ENCODE peak calls at places on chromosomes 7 and 10, in four cellular contexts. R is T-helper 17 cell, O is Kasumi-1, G is NCI-H1105 treated with DMSO at 0.1 percent for 48 hours. S is an unnamed sample.

GRCh38 chr10:98323221-98324164 is 55.5 kb upstream of the LOXL4 start:
- DNase-seq in R (no peak), O (peak; percentile 97), G (peak; percentile 45), S (no peak)

GRCh38 chr10:119441151-119441821 is 101.2 kb downstream of the RGS10 start:
- DNase-seq in R (no peak), O (no peak), G (no peak), S (no peak)

GRCh38 chr7:139109188-139109982 is at the start of gene ZC3HAV1:
- DNase-seq in R (peak; percentile 79), O (peak; percentile 98), G (peak; percentile 78), S (peak; percentile 71)

GRCh38 chr10:122561212-122561611 is 658 bp downstream of the DMBT1 start:
- DNase-seq in R (no peak), O (no peak), G (no peak), S (no peak)

GRCh38 chr7:149725426-149725821 is 48.0 kb downstream of the ZNF467 start:
- DNase-seq in R (no peak), O (peak; percentile 51), G (no peak), S (no peak)

GRCh38 chr10:103763374-103764202 is 91.8 kb downstream of the SH3PXD2A start:
- DNase-seq in R (no peak), O (peak; percentile 97), G (no peak), S (no peak)

GRCh38 chr10:6025683-6026225 is 36.4 kb downstream of the IL2RA start:
- DNase-seq in R (no peak), O (no peak), G (no peak), S (no peak)

GRCh38 chr10:35778344-35778743 is 136.2 kb upstream of the FZD8 start:
- DNase-seq in R (no peak), O (peak; percentile 92), G (no peak), S (no peak)

GRCh38 chr7:151114151-151115090 is 28.1 kb downstream of the AGAP3 start:
- DNase-seq in R (no peak), O (no peak), G (no peak), S (no peak)

GRCh38 chr7:66413379-66414114 is 208.4 kb downstream of the TPST1 start:
- DNase-seq in R (peak; percentile 76), O (peak; percentile 65), G (peak; percentile 95), S (peak; percentile 96)

GRCh38 chr10:29295813-29296212 is 6.9 kb downstream of the LYZL1 start:
- DNase-seq in R (no peak), O (no peak), G (no peak), S (no peak)

GRCh38 chr7:29410981-29411380 is 152.7 kb upstream of the PRR15 start:
- DNase-seq in R (no peak), O (no peak), G (no peak), S (no peak)